ENCODE peak calls at places on chromosomes 16 and 17, in four cellular contexts. C is pancreas, B is IMR-90, S is MM.1S. A is an unnamed sample. For H3K9me3 and H3K27me3, the result is how much of the 10 kb centered on the place peaks cover.

GRCh38 chr17:46090871-46091270 is 91.8 kb downstream of the STH start:
- DNase-seq in C (no peak), B (no peak), S (no peak), A (no peak)

GRCh38 chr17:79186406-79186805 is 111.8 kb downstream of the ENGASE start:
- DNase-seq in B (no peak), C (no peak), S (no peak), A (no peak)

GRCh38 chr17:5262417-5262816 is 19.7 kb upstream of the RABEP1 start:
- DNase-seq in C (no peak), B (no peak), S (no peak), A (no peak)

GRCh38 chr17:10613775-10614513 is 43.2 kb downstream of the MYH3 start:
- DNase-seq in S (no peak), C (no peak), B (peak), A (peak)

GRCh38 chr17:8120520-8121443 is 2.5 kb upstream of the ALOXE3 start:
- DNase-seq in B (peak), S (peak), C (peak), A (peak)

GRCh38 chr17:7589891-7590611 is at the start of gene SOX15:
- DNase-seq in S (no peak), B (peak), C (no peak), A (no peak)

GRCh38 chr17:80284631-80285030 is 24.0 kb downstream of the RNF213 start:
- DNase-seq in B (no peak), C (no peak), S (no peak), A (no peak)

GRCh38 chr17:37299257-37299985 is 76.4 kb upstream of the C17orf78 start:
- DNase-seq in B (no peak), S (no peak), C (no peak), A (no peak)

GRCh38 chr16:971582-971905 is 760 bp upstream of the LMF1 start:
- DNase-seq in S (no peak), B (no peak), C (no peak), A (no peak)

GRCh38 chr17:5587431-5588032 is 3.2 kb upstream of the NLRP1 start:
- DNase-seq in C (peak), S (peak), B (peak), A (no peak)

GRCh38 chr16:48014349-48015135 is 141.3 kb downstream of the ABCC12 start:
- DNase-seq in B (peak), S (no peak), C (no peak), A (peak)

GRCh38 chr17:68777856-68778694 is 176.9 kb upstream of the FAM20A start:
- DNase-seq in B (no peak), S (no peak), C (peak), A (no peak)

GRCh38 chr16:920722-921121 is 50.1 kb downstream of the LMF1 start:
- DNase-seq in C (no peak), B (peak), S (no peak), A (no peak)

GRCh38 chr17:37648555-37648954 is 5.3 kb upstream of the DDX52 start:
- DNase-seq in C (no peak), S (peak), B (peak), A (no peak)

GRCh38 chr16:72355561-72355960 is 183.6 kb upstream of the PMFBP1 start:
- DNase-seq in B (peak), S (no peak), C (no peak), A (no peak)

GRCh38 chr17:21388066-21388465 is 11.9 kb downstream of the KCNJ12 start:
- DNase-seq in C (no peak), B (no peak), S (no peak), A (no peak)

GRCh38 chr16:8966781-8967436 is 3.2 kb upstream of the USP7 start:
- DNase-seq in C (no peak), S (no peak), B (no peak), A (peak)

GRCh38 chr17:73342549-73343167 is 30.9 kb upstream of the CDC42EP4 start:
- DNase-seq in S (no peak), C (no peak), B (peak), A (peak)

GRCh38 chr17:9986754-9987382 is 81.8 kb upstream of the RCVRN start:
- DNase-seq in B (no peak), C (no peak), S (no peak), A (no peak)

GRCh38 chr17:30361766-30362279 is 16.9 kb upstream of the CPD start:
- DNase-seq in C (no peak), B (no peak), S (no peak), A (no peak)

GRCh38 chr17:79422236-79422635 is 188.6 kb downstream of the RBFOX3 start:
- DNase-seq in C (no peak), B (no peak), S (no peak), A (no peak)

GRCh38 chr17:70184207-70184606 is 14.9 kb downstream of the KCNJ2 start:
- DNase-seq in C (no peak), B (no peak), S (no peak), A (no peak)

GRCh38 chr17:48905987-48906515 is 2.2 kb upstream of the UBE2Z start:
- DNase-seq in S (no peak), C (no peak), B (no peak), A (no peak)

GRCh38 chr16:59192551-59193199 is 458.6 kb upstream of the GOT2 start:
- DNase-seq in C (no peak), S (peak), B (peak), A (peak)

GRCh38 chr16:11669380-11670146 is 1.3 kb downstream of the SNN start:
- DNase-seq in S (no peak), B (peak), C (no peak), A (peak)

GRCh38 chr17:5514976-5515375 is 28.6 kb downstream of the MIS12 start:
- DNase-seq in C (no peak), B (no peak), S (no peak), A (no peak)

GRCh38 chr16:11312718-11313492 is 31.8 kb upstream of the PRM1 start:
- DNase-seq in B (peak), S (peak), C (peak), A (peak)

GRCh38 chr16:88781140-88782077 is 3.6 kb downstream of the PIEZO1 start:
- DNase-seq in S (peak), B (no peak), C (no peak), A (no peak)

GRCh38 chr16:47037746-47038458 is 64.4 kb upstream of the DNAJA2 start:
- DNase-seq in B (peak), S (peak), C (peak), A (peak)

GRCh38 chr16:81810361-81810760 is 31.3 kb downstream of the PLCG2 start:
- DNase-seq in B (no peak), S (peak), C (no peak), A (no peak)

GRCh38 chr16:81813648-81814047 is 34.6 kb downstream of the PLCG2 start:
- DNase-seq in S (no peak), B (no peak), C (no peak), A (no peak)

GRCh38 chr16:81809567-81809966 is 30.5 kb downstream of the PLCG2 start:
- DNase-seq in S (peak), C (no peak), B (no peak), A (no peak)

GRCh38 chr16:81808933-81809480 is 29.9 kb downstream of the PLCG2 start:
- DNase-seq in S (peak), B (no peak), C (no peak), A (no peak)

GRCh38 chr16:81810894-81811538 is 31.9 kb downstream of the PLCG2 start:
- DNase-seq in C (no peak), B (no peak), S (peak), A (no peak)
- H3K4me3 ChIP-seq in C (no peak), B (no peak), S (peak), A (no peak)

GRCh38 chr16:15975172-15975571 is 25.8 kb downstream of the ABCC1 start:
- DNase-seq in B (no peak), S (no peak), C (no peak), A (no peak)
- H3K9me3 ChIP-seq in B (under half), S (under half), C (under half), A (under half)

DNA sequence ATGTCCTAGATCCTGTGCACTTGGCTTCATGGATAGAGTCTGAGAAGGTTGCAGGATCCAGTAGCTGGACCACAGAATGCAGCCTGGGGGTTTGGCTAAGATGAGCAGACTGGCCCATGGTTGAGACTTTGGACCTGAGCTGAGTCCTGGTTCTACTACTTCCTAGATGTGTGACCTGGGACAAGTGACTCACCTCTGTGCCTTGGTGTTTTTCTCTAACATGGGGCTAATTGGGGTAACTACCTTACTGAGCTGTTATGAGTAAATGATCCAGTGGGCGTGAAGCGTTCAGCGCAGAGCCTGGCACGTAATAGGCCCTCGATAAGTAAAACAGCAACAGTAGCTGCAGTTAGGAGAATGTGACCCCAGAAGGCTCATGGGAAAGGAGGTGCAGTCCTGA is 38.8 kb downstream of the SNX20 start:
- DNase-seq in B (no peak), C (no peak), S (no peak), A (no peak)
- H3K27me3 ChIP-seq in B (under half), C (under half), S (under half), A (under half)

GRCh38 chr17:77320046-77320445 is 179.3 kb downstream of the SEC14L1 start:
- DNase-seq in B (peak), S (peak), C (no peak), A (peak)

GRCh38 chr17:77318021-77318420 is 177.3 kb downstream of the SEC14L1 start:
- DNase-seq in S (no peak), B (no peak), C (no peak), A (no peak)

GRCh38 chr17:77319211-77320031 is 178.7 kb downstream of the SEC14L1 start:
- DNase-seq in B (peak), S (peak), C (peak), A (peak)

GRCh38 chr17:77317091-77317519 is 176.3 kb downstream of the SEC14L1 start:
- DNase-seq in C (no peak), S (no peak), B (no peak), A (no peak)

DNA sequence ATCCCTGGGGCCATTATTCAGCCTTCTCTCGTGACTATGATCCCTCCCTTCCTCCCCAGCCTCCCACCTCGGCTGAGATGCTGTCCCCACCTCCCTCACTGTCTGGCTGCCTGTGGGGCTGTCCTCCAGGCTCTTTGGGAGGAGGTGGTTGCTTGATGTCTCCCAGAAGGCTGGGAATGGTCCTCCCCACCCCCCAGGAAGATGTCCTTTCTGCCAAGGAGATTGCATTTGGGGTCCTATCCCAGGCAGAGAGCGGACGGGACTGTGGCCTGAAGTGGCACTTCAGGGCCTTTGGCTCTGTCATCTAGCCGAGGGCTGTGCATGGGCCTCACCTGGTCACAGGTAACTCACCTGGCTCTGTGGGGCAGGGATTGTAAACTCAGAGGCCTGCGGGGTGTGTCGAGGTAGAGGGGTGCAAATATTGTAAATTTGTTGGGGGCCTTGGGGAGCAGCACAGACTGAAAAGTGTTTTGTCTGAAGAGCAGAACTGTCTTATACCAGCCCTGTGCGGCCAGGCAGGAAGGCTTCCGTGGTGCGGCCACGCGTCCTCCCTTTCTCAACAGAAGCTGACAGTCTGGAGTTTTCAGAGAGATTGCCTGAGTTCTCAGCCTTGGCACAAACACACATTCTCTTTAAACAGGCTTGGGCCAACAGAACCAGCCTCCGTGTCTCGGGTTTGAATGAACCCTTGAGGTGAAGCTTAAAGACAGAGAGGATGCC is 177.9 kb downstream of the SEC14L1 start:
- DNase-seq in C (no peak), S (no peak), B (peak), A (no peak)
- H3K4me3 ChIP-seq in C (no peak), S (peak), B (no peak), A (peak)